ENCODE peak calls at places on chromosomes 2 and 18, in six cellular contexts. R, H, W, E, C and G are unnamed samples.

GRCh38 chr2:157875720-157876065 is 437 bp downstream of the ACVR1 start:
- DNase-seq in W (no peak), C (peak), E (peak), R (no peak), H (no peak), G (no peak)

GRCh38 chr2:157751462-157752058 is 122.9 kb upstream of the ACVR1C start:
- DNase-seq in H (no peak), R (peak), E (peak), C (no peak), W (peak), G (peak)

GRCh38 chr2:27379840-27380625 is 501 bp downstream of the ZNF513 start:
- DNase-seq in W (peak), H (no peak), C (peak), R (no peak), E (peak), G (no peak)

GRCh38 chr2:43136011-43136799 is 90.2 kb downstream of the ZFP36L2 start:
- DNase-seq in H (no peak), E (no peak), W (no peak), C (no peak), R (no peak), G (no peak)

GRCh38 chr18:48715651-48716354 is 177.0 kb downstream of the CTIF start:
- DNase-seq in R (no peak), H (no peak), E (no peak), C (no peak), W (no peak), G (no peak)

GRCh38 chr2:150784389-150784788 is 296.9 kb upstream of the RND3 start:
- DNase-seq in W (no peak), R (no peak), C (no peak), E (no peak), H (no peak), G (no peak)

GRCh38 chr18:12282436-12283039 is 25.5 kb upstream of the TUBB6 start:
- DNase-seq in W (peak), C (no peak), E (peak), R (peak), H (peak), G (no peak)

GRCh38 chr2:104040739-104041138 is 813.2 kb upstream of the POU3F3 start:
- DNase-seq in E (no peak), R (no peak), C (no peak), W (no peak), H (no peak), G (no peak)

GRCh38 chr2:236167297-236168109 is 683 bp downstream of the GBX2 start:
- DNase-seq in H (no peak), W (peak), C (no peak), E (no peak), R (no peak), G (no peak)

GRCh38 chr2:11998218-11998617 is 251.8 kb downstream of the LPIN1 start:
- DNase-seq in E (no peak), C (no peak), W (no peak), R (peak), H (peak), G (no peak)

GRCh38 chr2:127652786-127653357 is 6.9 kb downstream of the GPR17 start:
- DNase-seq in W (no peak), H (no peak), E (no peak), C (peak), R (no peak), G (no peak)

GRCh38 chr2:46460241-46460921 is 19.0 kb upstream of the TMEM247 start:
- DNase-seq in E (peak), C (peak), R (no peak), W (no peak), H (no peak), G (no peak)

GRCh38 chr2:79619976-79620375 is 107.1 kb downstream of the CTNNA2 start:
- DNase-seq in E (no peak), W (no peak), R (no peak), H (no peak), C (no peak), G (no peak)

GRCh38 chr18:51537487-51537886 is 340.0 kb upstream of the MEX3C start:
- DNase-seq in R (peak), H (no peak), E (no peak), W (peak), C (peak), G (no peak)

GRCh38 chr18:44592639-44593038 is 88.0 kb upstream of the SETBP1 start:
- DNase-seq in W (no peak), R (peak), E (no peak), H (no peak), C (no peak), G (no peak)

GRCh38 chr2:42342061-42342794 is 18.8 kb downstream of the COX7A2L start:
- DNase-seq in R (peak), H (peak), W (no peak), E (peak), C (no peak), G (peak)

GRCh38 chr2:102317715-102318114 is 6.4 kb downstream of the IL1RL1 start:
- DNase-seq in E (no peak), W (no peak), C (no peak), R (no peak), H (no peak), G (no peak)

GRCh38 chr2:150619607-150620330 is 132.3 kb upstream of the RND3 start:
- DNase-seq in C (no peak), W (peak), H (no peak), R (peak), E (no peak), G (no peak)

GRCh38 chr18:22975508-22975907 is 42.4 kb downstream of the RBBP8 start:
- DNase-seq in H (no peak), W (no peak), C (no peak), E (no peak), R (no peak), G (no peak)

GRCh38 chr18:35389095-35389618 is 12.0 kb upstream of the ZNF396 start:
- DNase-seq in W (no peak), E (no peak), H (peak), C (no peak), R (peak), G (no peak)

GRCh38 chr2:172807011-172807410 is 71.4 kb downstream of the RAPGEF4 start:
- DNase-seq in H (no peak), C (no peak), E (no peak), R (no peak), W (no peak), G (no peak)

GRCh38 chr2:179233626-179234430 is 30.8 kb downstream of the SESTD1 start:
- DNase-seq in W (no peak), E (peak), R (no peak), H (no peak), C (no peak), G (no peak)

GRCh38 chr2:20499387-20499786 is 52.5 kb downstream of the RHOB start:
- DNase-seq in R (no peak), W (no peak), H (no peak), E (no peak), C (no peak), G (no peak)

GRCh38 chr2:197037863-197038398 is 111.4 kb upstream of the PGAP1 start:
- DNase-seq in R (no peak), E (no peak), W (peak), H (no peak), C (no peak), G (no peak)

GRCh38 chr2:204628926-204629661 is 83.8 kb downstream of the PARD3B start:
- DNase-seq in E (no peak), R (no peak), W (no peak), H (no peak), C (no peak), G (no peak)

DNA sequence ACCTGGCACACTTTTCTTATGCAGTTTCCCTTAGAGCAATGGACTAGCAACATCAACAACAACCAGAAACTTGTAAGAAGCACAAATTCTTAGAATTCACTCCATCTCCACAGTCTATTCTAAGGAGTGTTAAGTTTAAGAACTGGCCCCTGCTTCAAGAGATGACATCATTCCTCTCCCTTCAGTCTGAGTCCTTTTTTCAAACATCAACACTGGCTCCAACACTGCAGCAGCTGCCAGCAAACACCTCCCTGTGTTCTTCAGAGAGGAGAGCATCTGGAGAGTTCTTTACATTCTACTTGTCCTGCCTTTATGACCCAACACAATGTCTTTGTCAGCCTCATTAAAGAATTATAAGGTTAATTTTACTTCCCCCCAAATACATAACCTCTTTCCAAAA is 122.3 kb downstream of the HNMT start:
- DNase-seq in W (no peak), H (no peak), C (no peak), E (no peak), R (no peak), G (no peak)
- TF ChIP-seq CTCF in W (no peak), H (no peak), C (no peak), E (no peak), R (no peak), G (no peak)

DNA sequence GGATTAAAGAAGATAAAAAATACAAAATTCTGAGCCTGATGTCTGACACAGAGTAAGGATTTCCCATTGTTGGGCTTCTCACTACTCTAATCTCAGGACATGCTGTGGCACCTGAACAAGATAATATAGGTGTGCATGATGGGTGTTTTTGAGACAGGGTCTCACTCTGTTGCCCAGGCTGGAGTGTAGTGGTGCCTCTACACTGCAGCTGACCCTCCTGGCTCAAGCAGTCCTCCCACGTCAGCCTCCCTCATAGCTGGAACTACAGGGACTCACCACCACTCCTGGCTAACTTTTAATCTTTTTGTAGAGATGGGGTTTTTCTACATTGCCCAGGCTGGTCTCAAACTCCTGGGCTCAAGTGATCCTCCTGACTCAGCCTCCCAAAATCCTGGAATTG is 32.9 kb downstream of the SOX11 start:
- DNase-seq in C (no peak), R (no peak), E (no peak), W (no peak), H (no peak), G (no peak)
- H3K4me3 ChIP-seq in C (no peak), R (no peak), E (no peak), W (no peak), H (no peak), G (no peak)

DNA sequence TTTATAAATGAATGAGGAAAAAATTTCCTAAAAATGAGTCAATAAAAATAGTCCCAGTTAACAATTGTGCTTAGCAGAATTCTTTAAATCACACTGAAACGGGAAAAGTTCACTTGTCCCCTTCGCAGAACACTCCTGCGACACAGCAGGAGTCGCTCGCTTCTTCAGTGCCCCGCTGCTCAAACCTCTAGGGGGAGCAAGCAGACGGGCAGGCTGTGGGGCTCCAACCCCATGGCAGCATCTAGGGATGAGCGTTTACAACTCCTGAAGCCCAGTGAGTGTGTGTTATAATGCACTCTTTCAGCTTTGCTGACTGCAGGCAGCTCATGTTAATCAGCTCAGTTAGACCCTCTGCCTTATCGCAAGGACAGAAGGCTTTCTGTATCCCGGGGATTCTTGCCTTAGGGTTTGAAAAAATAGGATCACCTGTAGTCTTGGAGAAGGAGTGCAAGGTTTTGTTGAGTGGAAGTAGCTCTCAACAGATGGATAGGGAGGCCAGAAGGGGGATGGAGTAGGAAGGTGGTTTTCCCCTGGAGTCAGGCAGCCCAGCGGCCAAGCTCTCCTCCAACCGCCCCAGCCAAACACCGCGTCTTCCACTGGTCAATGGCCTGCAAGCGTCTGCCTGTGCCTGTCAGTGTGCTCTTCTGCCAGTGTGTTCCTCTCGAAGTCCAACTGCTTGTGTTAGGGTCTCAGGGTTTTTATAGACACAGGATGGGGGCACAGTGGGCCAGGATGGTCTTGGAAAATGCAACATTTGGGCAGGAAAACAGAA is 1977.7 kb upstream of the LRRTM1 start:
- DNase-seq in C (no peak), R (no peak), H (no peak), W (peak), E (peak), G (no peak)
- TF ChIP-seq CTCF in C (no peak), R (peak), H (no peak), W (no peak), E (peak), G (no peak)

GRCh38 chr2:168716839-168717238 is 85.6 kb upstream of the NOSTRIN start:
- DNase-seq in E (no peak), R (no peak), W (no peak), H (no peak), C (no peak), G (no peak)
- H3K4me3 ChIP-seq in E (no peak), R (no peak), W (no peak), H (no peak), C (no peak), G (no peak)